ENCODE peak calls at places on chromosomes 6 and 20, in ten cellular contexts. One of them, this sample, is unnamed.

GRCh38 chr6:34656378-34657036 is 40.1 kb downstream of the ILRUN start:
- DNase-seq in GDM1: no peak
- DNase-seq in A549: no peak
- DNase-seq in stimulated activated naive B cell treated with anti-CD40 and anti-IgM and Interleukin-4, amounts not matched to agents 10 μg/mL and 1 μg/mL and 100 μg/mL, for 72 hours: peak; percentile 50
- DNase-seq in stimulated activated CD4-positive, alpha-beta T cell treated with anti-CD3 and anti-CD28 coated beads, Interleukin-1b, Interleukin-23, amount 100 ng/mL, for 24 hours: no peak
- DNase-seq in AG09309: peak; percentile 61
- DNase-seq in transverse colon: peak; percentile 69
- DNase-seq in SHP77: peak; percentile 73
- DNase-seq in cardiac muscle cell: no peak
- DNase-seq in NCI-H2029: peak; percentile 89
- DNase-seq in this sample: peak; percentile 66

GRCh38 chr6:951782-952181 is 258.8 kb upstream of the EXOC2 start:
- DNase-seq in GDM1: no peak
- DNase-seq in A549: no peak
- DNase-seq in stimulated activated naive B cell treated with anti-CD40 and anti-IgM and Interleukin-4, amounts not matched to agents 10 μg/mL and 1 μg/mL and 100 μg/mL, for 72 hours: no peak
- DNase-seq in stimulated activated CD4-positive, alpha-beta T cell treated with anti-CD3 and anti-CD28 coated beads, Interleukin-1b, Interleukin-23, amount 100 ng/mL, for 24 hours: no peak
- DNase-seq in AG09309: no peak
- DNase-seq in transverse colon: no peak
- DNase-seq in SHP77: no peak
- DNase-seq in cardiac muscle cell: no peak
- DNase-seq in NCI-H2029: no peak
- DNase-seq in this sample: no peak

GRCh38 chr6:150079604-150080003 is 10.7 kb upstream of the ULBP3 start:
- DNase-seq in GDM1: no peak
- DNase-seq in A549: no peak
- DNase-seq in stimulated activated naive B cell treated with anti-CD40 and anti-IgM and Interleukin-4, amounts not matched to agents 10 μg/mL and 1 μg/mL and 100 μg/mL, for 72 hours: no peak
- DNase-seq in stimulated activated CD4-positive, alpha-beta T cell treated with anti-CD3 and anti-CD28 coated beads, Interleukin-1b, Interleukin-23, amount 100 ng/mL, for 24 hours: no peak
- DNase-seq in AG09309: no peak
- DNase-seq in transverse colon: no peak
- DNase-seq in SHP77: no peak
- DNase-seq in cardiac muscle cell: no peak
- DNase-seq in NCI-H2029: no peak
- DNase-seq in this sample: peak; percentile 28

GRCh38 chr20:53961527-53961926 is 108.9 kb downstream of the BCAS1 start:
- DNase-seq in GDM1: no peak
- DNase-seq in A549: no peak
- DNase-seq in stimulated activated naive B cell treated with anti-CD40 and anti-IgM and Interleukin-4, amounts not matched to agents 10 μg/mL and 1 μg/mL and 100 μg/mL, for 72 hours: no peak
- DNase-seq in stimulated activated CD4-positive, alpha-beta T cell treated with anti-CD3 and anti-CD28 coated beads, Interleukin-1b, Interleukin-23, amount 100 ng/mL, for 24 hours: no peak
- DNase-seq in AG09309: no peak
- DNase-seq in transverse colon: no peak
- DNase-seq in SHP77: no peak
- DNase-seq in cardiac muscle cell: no peak
- DNase-seq in NCI-H2029: no peak
- DNase-seq in this sample: no peak

GRCh38 chr20:45163071-45163803 is 11.5 kb upstream of the PI3 start:
- DNase-seq in GDM1: no peak
- DNase-seq in A549: no peak
- DNase-seq in stimulated activated naive B cell treated with anti-CD40 and anti-IgM and Interleukin-4, amounts not matched to agents 10 μg/mL and 1 μg/mL and 100 μg/mL, for 72 hours: no peak
- DNase-seq in stimulated activated CD4-positive, alpha-beta T cell treated with anti-CD3 and anti-CD28 coated beads, Interleukin-1b, Interleukin-23, amount 100 ng/mL, for 24 hours: no peak
- DNase-seq in AG09309: no peak
- DNase-seq in transverse colon: peak; percentile 83
- DNase-seq in SHP77: no peak
- DNase-seq in cardiac muscle cell: no peak
- DNase-seq in NCI-H2029: no peak
- DNase-seq in this sample: no peak

GRCh38 chr20:33147299-33147698 is 20.7 kb upstream of the BPIFA2 start:
- DNase-seq in GDM1: no peak
- DNase-seq in A549: no peak
- DNase-seq in stimulated activated naive B cell treated with anti-CD40 and anti-IgM and Interleukin-4, amounts not matched to agents 10 μg/mL and 1 μg/mL and 100 μg/mL, for 72 hours: no peak
- DNase-seq in stimulated activated CD4-positive, alpha-beta T cell treated with anti-CD3 and anti-CD28 coated beads, Interleukin-1b, Interleukin-23, amount 100 ng/mL, for 24 hours: no peak
- DNase-seq in AG09309: no peak
- DNase-seq in transverse colon: no peak
- DNase-seq in SHP77: no peak
- DNase-seq in cardiac muscle cell: no peak
- DNase-seq in NCI-H2029: no peak
- DNase-seq in this sample: no peak

GRCh38 chr6:109393882-109394281 is 11.6 kb upstream of the CD164 start:
- DNase-seq in GDM1: no peak
- DNase-seq in A549: no peak
- DNase-seq in stimulated activated naive B cell treated with anti-CD40 and anti-IgM and Interleukin-4, amounts not matched to agents 10 μg/mL and 1 μg/mL and 100 μg/mL, for 72 hours: no peak
- DNase-seq in stimulated activated CD4-positive, alpha-beta T cell treated with anti-CD3 and anti-CD28 coated beads, Interleukin-1b, Interleukin-23, amount 100 ng/mL, for 24 hours: no peak
- DNase-seq in AG09309: no peak
- DNase-seq in transverse colon: no peak
- DNase-seq in SHP77: no peak
- DNase-seq in cardiac muscle cell: no peak
- DNase-seq in NCI-H2029: no peak
- DNase-seq in this sample: peak; percentile 37

GRCh38 chr20:9021699-9022098 is 47.2 kb upstream of the PLCB4 start:
- DNase-seq in GDM1: no peak
- DNase-seq in A549: no peak
- DNase-seq in stimulated activated naive B cell treated with anti-CD40 and anti-IgM and Interleukin-4, amounts not matched to agents 10 μg/mL and 1 μg/mL and 100 μg/mL, for 72 hours: no peak
- DNase-seq in stimulated activated CD4-positive, alpha-beta T cell treated with anti-CD3 and anti-CD28 coated beads, Interleukin-1b, Interleukin-23, amount 100 ng/mL, for 24 hours: no peak
- DNase-seq in AG09309: no peak
- DNase-seq in transverse colon: no peak
- DNase-seq in SHP77: no peak
- DNase-seq in cardiac muscle cell: no peak
- DNase-seq in NCI-H2029: no peak
- DNase-seq in this sample: peak; percentile 16

GRCh38 chr6:150928882-150929281 is 63.4 kb downstream of the MTHFD1L start:
- DNase-seq in GDM1: no peak
- DNase-seq in A549: no peak
- DNase-seq in stimulated activated naive B cell treated with anti-CD40 and anti-IgM and Interleukin-4, amounts not matched to agents 10 μg/mL and 1 μg/mL and 100 μg/mL, for 72 hours: no peak
- DNase-seq in stimulated activated CD4-positive, alpha-beta T cell treated with anti-CD3 and anti-CD28 coated beads, Interleukin-1b, Interleukin-23, amount 100 ng/mL, for 24 hours: no peak
- DNase-seq in AG09309: no peak
- DNase-seq in transverse colon: no peak
- DNase-seq in SHP77: no peak
- DNase-seq in cardiac muscle cell: peak; percentile 5
- DNase-seq in NCI-H2029: no peak
- DNase-seq in this sample: peak; percentile 13

GRCh38 chr6:52407467-52407866 is 12.7 kb upstream of the EFHC1 start:
- DNase-seq in GDM1: peak; percentile 27
- DNase-seq in A549: peak; percentile 48
- DNase-seq in stimulated activated naive B cell treated with anti-CD40 and anti-IgM and Interleukin-4, amounts not matched to agents 10 μg/mL and 1 μg/mL and 100 μg/mL, for 72 hours: no peak
- DNase-seq in stimulated activated CD4-positive, alpha-beta T cell treated with anti-CD3 and anti-CD28 coated beads, Interleukin-1b, Interleukin-23, amount 100 ng/mL, for 24 hours: no peak
- DNase-seq in AG09309: no peak
- DNase-seq in transverse colon: no peak
- DNase-seq in SHP77: peak; percentile 66
- DNase-seq in cardiac muscle cell: peak; percentile 51
- DNase-seq in NCI-H2029: peak; percentile 11
- DNase-seq in this sample: peak; percentile 81

GRCh38 chr20:57657537-57658446 is 37.6 kb upstream of the ZBP1 start:
- DNase-seq in GDM1: no peak
- DNase-seq in A549: no peak
- DNase-seq in stimulated activated naive B cell treated with anti-CD40 and anti-IgM and Interleukin-4, amounts not matched to agents 10 μg/mL and 1 μg/mL and 100 μg/mL, for 72 hours: no peak
- DNase-seq in stimulated activated CD4-positive, alpha-beta T cell treated with anti-CD3 and anti-CD28 coated beads, Interleukin-1b, Interleukin-23, amount 100 ng/mL, for 24 hours: no peak
- DNase-seq in AG09309: no peak
- DNase-seq in transverse colon: peak; percentile 72
- DNase-seq in SHP77: peak; percentile 71
- DNase-seq in cardiac muscle cell: no peak
- DNase-seq in NCI-H2029: peak; percentile 87
- DNase-seq in this sample: no peak

GRCh38 chr6:89582669-89583325 is 55.8 kb downstream of the LYRM2 start:
- DNase-seq in GDM1: no peak
- DNase-seq in A549: no peak
- DNase-seq in stimulated activated naive B cell treated with anti-CD40 and anti-IgM and Interleukin-4, amounts not matched to agents 10 μg/mL and 1 μg/mL and 100 μg/mL, for 72 hours: peak; percentile 24
- DNase-seq in stimulated activated CD4-positive, alpha-beta T cell treated with anti-CD3 and anti-CD28 coated beads, Interleukin-1b, Interleukin-23, amount 100 ng/mL, for 24 hours: no peak
- DNase-seq in AG09309: no peak
- DNase-seq in transverse colon: no peak
- DNase-seq in SHP77: no peak
- DNase-seq in cardiac muscle cell: no peak
- DNase-seq in NCI-H2029: peak; percentile 41
- DNase-seq in this sample: no peak

GRCh38 chr20:31587545-31588389 is 17.3 kb upstream of the ID1 start:
- DNase-seq in GDM1: no peak
- DNase-seq in A549: no peak
- DNase-seq in stimulated activated naive B cell treated with anti-CD40 and anti-IgM and Interleukin-4, amounts not matched to agents 10 μg/mL and 1 μg/mL and 100 μg/mL, for 72 hours: no peak
- DNase-seq in stimulated activated CD4-positive, alpha-beta T cell treated with anti-CD3 and anti-CD28 coated beads, Interleukin-1b, Interleukin-23, amount 100 ng/mL, for 24 hours: no peak
- DNase-seq in AG09309: no peak
- DNase-seq in transverse colon: peak; percentile 69
- DNase-seq in SHP77: no peak
- DNase-seq in cardiac muscle cell: peak; percentile 56
- DNase-seq in NCI-H2029: peak; percentile 39
- DNase-seq in this sample: peak; percentile 65

GRCh38 chr6:79301290-79301689 is 66.8 kb upstream of the HMGN3 start:
- DNase-seq in GDM1: no peak
- DNase-seq in A549: no peak
- DNase-seq in stimulated activated naive B cell treated with anti-CD40 and anti-IgM and Interleukin-4, amounts not matched to agents 10 μg/mL and 1 μg/mL and 100 μg/mL, for 72 hours: no peak
- DNase-seq in stimulated activated CD4-positive, alpha-beta T cell treated with anti-CD3 and anti-CD28 coated beads, Interleukin-1b, Interleukin-23, amount 100 ng/mL, for 24 hours: no peak
- DNase-seq in AG09309: no peak
- DNase-seq in transverse colon: no peak
- DNase-seq in SHP77: no peak
- DNase-seq in cardiac muscle cell: no peak
- DNase-seq in NCI-H2029: no peak
- DNase-seq in this sample: no peak

GRCh38 chr6:32332433-32332832 is 39.3 kb downstream of the TSBP1 start:
- DNase-seq in GDM1: no peak
- DNase-seq in A549: no peak
- DNase-seq in stimulated activated naive B cell treated with anti-CD40 and anti-IgM and Interleukin-4, amounts not matched to agents 10 μg/mL and 1 μg/mL and 100 μg/mL, for 72 hours: no peak
- DNase-seq in stimulated activated CD4-positive, alpha-beta T cell treated with anti-CD3 and anti-CD28 coated beads, Interleukin-1b, Interleukin-23, amount 100 ng/mL, for 24 hours: no peak
- DNase-seq in AG09309: no peak
- DNase-seq in transverse colon: no peak
- DNase-seq in SHP77: no peak
- DNase-seq in cardiac muscle cell: no peak
- DNase-seq in NCI-H2029: no peak
- DNase-seq in this sample: no peak

GRCh38 chr20:49916146-49917002 is 1.0 kb upstream of the SPATA2 start:
- DNase-seq in GDM1: no peak
- DNase-seq in A549: peak; percentile 75
- DNase-seq in stimulated activated naive B cell treated with anti-CD40 and anti-IgM and Interleukin-4, amounts not matched to agents 10 μg/mL and 1 μg/mL and 100 μg/mL, for 72 hours: no peak
- DNase-seq in stimulated activated CD4-positive, alpha-beta T cell treated with anti-CD3 and anti-CD28 coated beads, Interleukin-1b, Interleukin-23, amount 100 ng/mL, for 24 hours: no peak
- DNase-seq in AG09309: no peak
- DNase-seq in transverse colon: peak; percentile 77
- DNase-seq in SHP77: peak; percentile 41
- DNase-seq in cardiac muscle cell: no peak
- DNase-seq in NCI-H2029: peak; percentile 84
- DNase-seq in this sample: peak; percentile 59

GRCh38 chr20:44706371-44707258 is 8.6 kb upstream of the CCN5 start:
- DNase-seq in GDM1: no peak
- DNase-seq in A549: no peak
- DNase-seq in stimulated activated naive B cell treated with anti-CD40 and anti-IgM and Interleukin-4, amounts not matched to agents 10 μg/mL and 1 μg/mL and 100 μg/mL, for 72 hours: no peak
- DNase-seq in stimulated activated CD4-positive, alpha-beta T cell treated with anti-CD3 and anti-CD28 coated beads, Interleukin-1b, Interleukin-23, amount 100 ng/mL, for 24 hours: no peak
- DNase-seq in AG09309: no peak
- DNase-seq in transverse colon: no peak
- DNase-seq in SHP77: no peak
- DNase-seq in cardiac muscle cell: no peak
- DNase-seq in NCI-H2029: no peak
- DNase-seq in this sample: peak; percentile 56

GRCh38 chr6:142855877-142856606 is 88.9 kb downstream of the HIVEP2 start:
- DNase-seq in GDM1: no peak
- DNase-seq in A549: no peak
- DNase-seq in stimulated activated naive B cell treated with anti-CD40 and anti-IgM and Interleukin-4, amounts not matched to agents 10 μg/mL and 1 μg/mL and 100 μg/mL, for 72 hours: no peak
- DNase-seq in stimulated activated CD4-positive, alpha-beta T cell treated with anti-CD3 and anti-CD28 coated beads, Interleukin-1b, Interleukin-23, amount 100 ng/mL, for 24 hours: no peak
- DNase-seq in AG09309: no peak
- DNase-seq in transverse colon: no peak
- DNase-seq in SHP77: no peak
- DNase-seq in cardiac muscle cell: no peak
- DNase-seq in NCI-H2029: no peak
- DNase-seq in this sample: no peak

GRCh38 chr20:33442136-33443005 is 1.2 kb downstream of the SNTA1 start:
- DNase-seq in GDM1: no peak
- DNase-seq in A549: no peak
- DNase-seq in stimulated activated naive B cell treated with anti-CD40 and anti-IgM and Interleukin-4, amounts not matched to agents 10 μg/mL and 1 μg/mL and 100 μg/mL, for 72 hours: no peak
- DNase-seq in stimulated activated CD4-positive, alpha-beta T cell treated with anti-CD3 and anti-CD28 coated beads, Interleukin-1b, Interleukin-23, amount 100 ng/mL, for 24 hours: no peak
- DNase-seq in AG09309: no peak
- DNase-seq in transverse colon: peak; percentile 11
- DNase-seq in SHP77: no peak
- DNase-seq in cardiac muscle cell: no peak
- DNase-seq in NCI-H2029: no peak
- DNase-seq in this sample: no peak

GRCh38 chr6:379367-380181 is 12.0 kb upstream of the IRF4 start:
- DNase-seq in GDM1: no peak
- DNase-seq in A549: no peak
- DNase-seq in stimulated activated naive B cell treated with anti-CD40 and anti-IgM and Interleukin-4, amounts not matched to agents 10 μg/mL and 1 μg/mL and 100 μg/mL, for 72 hours: no peak
- DNase-seq in stimulated activated CD4-positive, alpha-beta T cell treated with anti-CD3 and anti-CD28 coated beads, Interleukin-1b, Interleukin-23, amount 100 ng/mL, for 24 hours: no peak
- DNase-seq in AG09309: no peak
- DNase-seq in transverse colon: no peak
- DNase-seq in SHP77: no peak
- DNase-seq in cardiac muscle cell: no peak
- DNase-seq in NCI-H2029: no peak
- DNase-seq in this sample: no peak

GRCh38 chr20:64230461-64231145 is 24.9 kb upstream of the PCMTD2 start:
- DNase-seq in GDM1: no peak
- DNase-seq in A549: no peak
- DNase-seq in stimulated activated naive B cell treated with anti-CD40 and anti-IgM and Interleukin-4, amounts not matched to agents 10 μg/mL and 1 μg/mL and 100 μg/mL, for 72 hours: no peak
- DNase-seq in stimulated activated CD4-positive, alpha-beta T cell treated with anti-CD3 and anti-CD28 coated beads, Interleukin-1b, Interleukin-23, amount 100 ng/mL, for 24 hours: no peak
- DNase-seq in AG09309: no peak
- DNase-seq in transverse colon: no peak
- DNase-seq in SHP77: no peak
- DNase-seq in cardiac muscle cell: no peak
- DNase-seq in NCI-H2029: no peak
- DNase-seq in this sample: no peak

GRCh38 chr20:45857114-45857835 is at the start of the genes ACOT8 and ZSWIM3:
- DNase-seq in GDM1: peak; percentile 98
- DNase-seq in A549: peak; percentile 100
- DNase-seq in stimulated activated naive B cell treated with anti-CD40 and anti-IgM and Interleukin-4, amounts not matched to agents 10 μg/mL and 1 μg/mL and 100 μg/mL, for 72 hours: peak; percentile 97
- DNase-seq in stimulated activated CD4-positive, alpha-beta T cell treated with anti-CD3 and anti-CD28 coated beads, Interleukin-1b, Interleukin-23, amount 100 ng/mL, for 24 hours: peak; percentile 85
- DNase-seq in AG09309: peak; percentile 100
- DNase-seq in transverse colon: peak; percentile 95
- DNase-seq in SHP77: peak; percentile 99
- DNase-seq in cardiac muscle cell: peak; percentile 100
- DNase-seq in NCI-H2029: peak; percentile 100
- DNase-seq in this sample: peak; percentile 100

GRCh38 chr6:25558155-25558817 is 93.7 kb upstream of the SCGN start:
- DNase-seq in GDM1: no peak
- DNase-seq in A549: no peak
- DNase-seq in stimulated activated naive B cell treated with anti-CD40 and anti-IgM and Interleukin-4, amounts not matched to agents 10 μg/mL and 1 μg/mL and 100 μg/mL, for 72 hours: no peak
- DNase-seq in stimulated activated CD4-positive, alpha-beta T cell treated with anti-CD3 and anti-CD28 coated beads, Interleukin-1b, Interleukin-23, amount 100 ng/mL, for 24 hours: no peak
- DNase-seq in AG09309: no peak
- DNase-seq in transverse colon: no peak
- DNase-seq in SHP77: no peak
- DNase-seq in cardiac muscle cell: no peak
- DNase-seq in NCI-H2029: no peak
- DNase-seq in this sample: no peak

GRCh38 chr6:30156262-30156599 is 4.8 kb downstream of the TRIM10 start:
- DNase-seq in GDM1: no peak
- DNase-seq in A549: peak; percentile 25
- DNase-seq in stimulated activated naive B cell treated with anti-CD40 and anti-IgM and Interleukin-4, amounts not matched to agents 10 μg/mL and 1 μg/mL and 100 μg/mL, for 72 hours: no peak
- DNase-seq in stimulated activated CD4-positive, alpha-beta T cell treated with anti-CD3 and anti-CD28 coated beads, Interleukin-1b, Interleukin-23, amount 100 ng/mL, for 24 hours: no peak
- DNase-seq in AG09309: no peak
- DNase-seq in transverse colon: peak; percentile 87
- DNase-seq in SHP77: no peak
- DNase-seq in cardiac muscle cell: no peak
- DNase-seq in NCI-H2029: no peak
- DNase-seq in this sample: peak; percentile 55

GRCh38 chr20:5596401-5597193 is 153.6 kb upstream of the SHLD1 start:
- DNase-seq in GDM1: no peak
- DNase-seq in A549: no peak
- DNase-seq in stimulated activated naive B cell treated with anti-CD40 and anti-IgM and Interleukin-4, amounts not matched to agents 10 μg/mL and 1 μg/mL and 100 μg/mL, for 72 hours: no peak
- DNase-seq in stimulated activated CD4-positive, alpha-beta T cell treated with anti-CD3 and anti-CD28 coated beads, Interleukin-1b, Interleukin-23, amount 100 ng/mL, for 24 hours: no peak
- DNase-seq in AG09309: no peak
- DNase-seq in transverse colon: no peak
- DNase-seq in SHP77: no peak
- DNase-seq in cardiac muscle cell: no peak
- DNase-seq in NCI-H2029: no peak
- DNase-seq in this sample: no peak

GRCh38 chr6:39055661-39056060 is 7.1 kb downstream of the GLP1R start:
- DNase-seq in GDM1: no peak
- DNase-seq in A549: no peak
- DNase-seq in stimulated activated naive B cell treated with anti-CD40 and anti-IgM and Interleukin-4, amounts not matched to agents 10 μg/mL and 1 μg/mL and 100 μg/mL, for 72 hours: no peak
- DNase-seq in stimulated activated CD4-positive, alpha-beta T cell treated with anti-CD3 and anti-CD28 coated beads, Interleukin-1b, Interleukin-23, amount 100 ng/mL, for 24 hours: no peak
- DNase-seq in AG09309: no peak
- DNase-seq in transverse colon: no peak
- DNase-seq in SHP77: no peak
- DNase-seq in cardiac muscle cell: no peak
- DNase-seq in NCI-H2029: no peak
- DNase-seq in this sample: no peak

GRCh38 chr6:131640100-131640499 is 3.0 kb downstream of the ENPP3 start:
- DNase-seq in GDM1: no peak
- DNase-seq in A549: no peak
- DNase-seq in stimulated activated naive B cell treated with anti-CD40 and anti-IgM and Interleukin-4, amounts not matched to agents 10 μg/mL and 1 μg/mL and 100 μg/mL, for 72 hours: peak; percentile 26
- DNase-seq in stimulated activated CD4-positive, alpha-beta T cell treated with anti-CD3 and anti-CD28 coated beads, Interleukin-1b, Interleukin-23, amount 100 ng/mL, for 24 hours: no peak
- DNase-seq in AG09309: no peak
- DNase-seq in transverse colon: no peak
- DNase-seq in SHP77: no peak
- DNase-seq in cardiac muscle cell: no peak
- DNase-seq in NCI-H2029: no peak
- DNase-seq in this sample: no peak

GRCh38 chr6:93366506-93366905 is 52.9 kb downstream of the EPHA7 start:
- DNase-seq in GDM1: no peak
- DNase-seq in A549: no peak
- DNase-seq in stimulated activated naive B cell treated with anti-CD40 and anti-IgM and Interleukin-4, amounts not matched to agents 10 μg/mL and 1 μg/mL and 100 μg/mL, for 72 hours: no peak
- DNase-seq in stimulated activated CD4-positive, alpha-beta T cell treated with anti-CD3 and anti-CD28 coated beads, Interleukin-1b, Interleukin-23, amount 100 ng/mL, for 24 hours: no peak
- DNase-seq in AG09309: no peak
- DNase-seq in transverse colon: no peak
- DNase-seq in SHP77: no peak
- DNase-seq in cardiac muscle cell: no peak
- DNase-seq in NCI-H2029: peak; percentile 54
- DNase-seq in this sample: no peak